ENCODE peak calls at places on chromosome 22, in seven cellular contexts. One of them, this sample, is unnamed.

GRCh38 chr22:17865183-17866055 is 91.2 kb upstream of the BID start:
- DNase-seq in trophoblast cell: no peak
- DNase-seq in neuronal stem cell: no peak
- DNase-seq in IMR-90: no peak
- DNase-seq in mesenchymal stem cell: no peak
- DNase-seq in mesendoderm: no peak
- DNase-seq in H9: no peak
- DNase-seq in this sample: no peak

GRCh38 chr22:45915151-45915550 is 61.8 kb downstream of the WNT7B start:
- DNase-seq in neuronal stem cell: no peak
- DNase-seq in IMR-90: no peak
- DNase-seq in trophoblast cell: no peak
- DNase-seq in mesenchymal stem cell: no peak
- DNase-seq in H9: no peak
- DNase-seq in mesendoderm: no peak
- DNase-seq in this sample: no peak

GRCh38 chr22:39949964-39950737 is 10.0 kb upstream of the TMA7B start:
- DNase-seq in neuronal stem cell: no peak
- DNase-seq in mesenchymal stem cell: peak
- DNase-seq in mesendoderm: no peak
- DNase-seq in IMR-90: no peak
- DNase-seq in trophoblast cell: no peak
- DNase-seq in H9: no peak
- DNase-seq in this sample: no peak

GRCh38 chr22:29617922-29618629 is 14.6 kb downstream of the NF2 start:
- DNase-seq in trophoblast cell: peak
- DNase-seq in H9: no peak
- DNase-seq in mesendoderm: no peak
- DNase-seq in mesenchymal stem cell: peak
- DNase-seq in IMR-90: peak
- DNase-seq in neuronal stem cell: no peak
- DNase-seq in this sample: no peak

GRCh38 chr22:29030618-29031235 is 30.9 kb downstream of the C22orf31 start:
- DNase-seq in neuronal stem cell: peak
- DNase-seq in trophoblast cell: peak
- DNase-seq in mesendoderm: peak
- DNase-seq in mesenchymal stem cell: peak
- DNase-seq in IMR-90: peak
- DNase-seq in H9: peak
- DNase-seq in this sample: no peak

GRCh38 chr22:43921361-43921760 is 2.2 kb upstream of the PNPLA3 start:
- DNase-seq in mesendoderm: no peak
- DNase-seq in neuronal stem cell: no peak
- DNase-seq in IMR-90: peak
- DNase-seq in mesenchymal stem cell: peak
- DNase-seq in H9: no peak
- DNase-seq in trophoblast cell: peak
- DNase-seq in this sample: no peak

GRCh38 chr22:45413368-45414211 is at the start of the genes RIBC2 and SMC1B:
- DNase-seq in mesendoderm: peak
- DNase-seq in neuronal stem cell: peak
- DNase-seq in IMR-90: peak
- DNase-seq in trophoblast cell: peak
- DNase-seq in H9: peak
- DNase-seq in mesenchymal stem cell: peak
- DNase-seq in this sample: peak

GRCh38 chr22:26885441-26886261 is 228.3 kb downstream of the MIAT start:
- DNase-seq in mesendoderm: no peak
- DNase-seq in IMR-90: no peak
- DNase-seq in neuronal stem cell: no peak
- DNase-seq in H9: no peak
- DNase-seq in trophoblast cell: no peak
- DNase-seq in mesenchymal stem cell: no peak
- DNase-seq in this sample: no peak

GRCh38 chr22:45179276-45180049 is 15.7 kb downstream of the NUP50 start:
- DNase-seq in mesendoderm: no peak
- DNase-seq in H9: no peak
- DNase-seq in IMR-90: no peak
- DNase-seq in mesenchymal stem cell: no peak
- DNase-seq in neuronal stem cell: no peak
- DNase-seq in trophoblast cell: no peak
- DNase-seq in this sample: no peak

GRCh38 chr22:38861170-38861874 is 10.7 kb downstream of the CBX6 start:
- DNase-seq in IMR-90: no peak
- DNase-seq in neuronal stem cell: no peak
- DNase-seq in H9: peak
- DNase-seq in mesenchymal stem cell: no peak
- DNase-seq in mesendoderm: no peak
- DNase-seq in trophoblast cell: no peak
- DNase-seq in this sample: no peak

GRCh38 chr22:31646186-31647019 is 15.6 kb downstream of the PISD start:
- DNase-seq in mesendoderm: peak
- DNase-seq in neuronal stem cell: no peak
- DNase-seq in IMR-90: peak
- DNase-seq in mesenchymal stem cell: peak
- DNase-seq in trophoblast cell: peak
- DNase-seq in H9: no peak
- DNase-seq in this sample: no peak

GRCh38 chr22:30841264-30841663 is 127.3 kb downstream of the MORC2 start:
- DNase-seq in H9: no peak
- DNase-seq in neuronal stem cell: no peak
- DNase-seq in trophoblast cell: peak
- DNase-seq in mesenchymal stem cell: no peak
- DNase-seq in mesendoderm: no peak
- DNase-seq in IMR-90: peak
- DNase-seq in this sample: no peak

GRCh38 chr22:23522642-23523251 is 57.3 kb downstream of the IGLL1 start:
- DNase-seq in trophoblast cell: peak
- DNase-seq in mesenchymal stem cell: peak
- DNase-seq in neuronal stem cell: no peak
- DNase-seq in IMR-90: no peak
- DNase-seq in mesendoderm: peak
- DNase-seq in H9: no peak
- DNase-seq in this sample: no peak

GRCh38 chr22:27585141-27585540 is 216.4 kb downstream of the MN1 start:
- DNase-seq in IMR-90: no peak
- DNase-seq in trophoblast cell: no peak
- DNase-seq in mesenchymal stem cell: no peak
- DNase-seq in mesendoderm: peak
- DNase-seq in H9: no peak
- DNase-seq in neuronal stem cell: no peak
- DNase-seq in this sample: no peak

GRCh38 chr22:42919199-42919598 is 62.1 kb upstream of the ARFGAP3 start:
- DNase-seq in neuronal stem cell: no peak
- DNase-seq in IMR-90: no peak
- DNase-seq in H9: no peak
- DNase-seq in mesendoderm: peak
- DNase-seq in mesenchymal stem cell: peak
- DNase-seq in trophoblast cell: peak
- DNase-seq in this sample: no peak

GRCh38 chr22:24011735-24012068 is 598 bp downstream of the CABIN1 start:
- DNase-seq in mesendoderm: peak
- DNase-seq in trophoblast cell: peak
- DNase-seq in mesenchymal stem cell: no peak
- DNase-seq in IMR-90: no peak
- DNase-seq in neuronal stem cell: no peak
- DNase-seq in H9: no peak
- DNase-seq in this sample: no peak

GRCh38 chr22:45208993-45209838 is 31.5 kb downstream of the KIAA0930 start:
- DNase-seq in neuronal stem cell: peak
- DNase-seq in mesendoderm: peak
- DNase-seq in mesenchymal stem cell: peak
- DNase-seq in IMR-90: peak
- DNase-seq in H9: peak
- DNase-seq in trophoblast cell: no peak
- DNase-seq in this sample: peak

GRCh38 chr22:45577746-45578523 is 75.3 kb downstream of the FBLN1 start:
- DNase-seq in mesendoderm: peak
- DNase-seq in IMR-90: peak
- DNase-seq in neuronal stem cell: peak
- DNase-seq in trophoblast cell: peak
- DNase-seq in H9: peak
- DNase-seq in mesenchymal stem cell: peak
- DNase-seq in this sample: peak

GRCh38 chr22:31618057-31618456 is 44.0 kb downstream of the PISD start:
- DNase-seq in IMR-90: no peak
- DNase-seq in H9: no peak
- DNase-seq in trophoblast cell: peak
- DNase-seq in mesenchymal stem cell: no peak
- DNase-seq in neuronal stem cell: no peak
- DNase-seq in mesendoderm: no peak
- DNase-seq in this sample: no peak

GRCh38 chr22:38406617-38407016 is 48.4 kb downstream of the KCNJ4 start:
- DNase-seq in mesendoderm: no peak
- DNase-seq in neuronal stem cell: no peak
- DNase-seq in mesenchymal stem cell: no peak
- DNase-seq in IMR-90: peak
- DNase-seq in trophoblast cell: no peak
- DNase-seq in H9: no peak
- DNase-seq in this sample: no peak

GRCh38 chr22:37763652-37764051 is 44.1 kb upstream of the GCAT start:
- DNase-seq in trophoblast cell: no peak
- DNase-seq in H9: no peak
- DNase-seq in IMR-90: no peak
- DNase-seq in mesenchymal stem cell: no peak
- DNase-seq in mesendoderm: no peak
- DNase-seq in neuronal stem cell: no peak
- DNase-seq in this sample: no peak

GRCh38 chr22:37639070-37639760 is at the start of gene SH3BP1:
- DNase-seq in trophoblast cell: peak
- DNase-seq in H9: peak
- DNase-seq in IMR-90: no peak
- DNase-seq in mesendoderm: peak
- DNase-seq in mesenchymal stem cell: peak
- DNase-seq in neuronal stem cell: no peak
- DNase-seq in this sample: no peak

GRCh38 chr22:46737976-46738641 is at the start of gene CERK:
- DNase-seq in mesendoderm: peak
- DNase-seq in IMR-90: peak
- DNase-seq in neuronal stem cell: peak
- DNase-seq in mesenchymal stem cell: peak
- DNase-seq in H9: peak
- DNase-seq in trophoblast cell: peak
- DNase-seq in this sample: no peak

DNA sequence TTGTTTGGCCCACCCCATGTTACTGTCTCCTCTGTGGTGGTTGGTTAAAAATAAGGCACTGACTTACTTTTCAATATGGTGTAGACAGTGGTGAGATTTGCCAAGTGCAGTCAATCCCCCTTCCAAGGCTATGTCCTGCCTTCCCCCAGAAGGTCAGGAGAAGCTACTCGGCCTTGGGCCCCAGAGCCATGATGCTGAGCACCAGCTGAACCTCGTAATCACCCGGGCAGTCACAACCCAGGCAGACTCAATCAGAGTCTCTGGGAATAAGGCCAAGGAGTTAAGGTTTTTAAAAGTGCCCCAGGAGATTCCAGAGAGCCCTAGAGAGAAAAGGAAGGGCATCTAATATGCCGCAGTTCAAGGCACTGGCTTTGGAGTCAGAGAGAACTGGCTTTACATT is 23.8 kb downstream of the MYO18B start:
- DNase-seq in H9: no peak
- DNase-seq in neuronal stem cell: no peak
- DNase-seq in mesenchymal stem cell: no peak
- DNase-seq in trophoblast cell: no peak
- DNase-seq in mesendoderm: no peak
- DNase-seq in IMR-90: no peak
- DNase-seq in this sample: no peak
- H2BK5ac ChIP-seq in H9: no peak
- H2BK5ac ChIP-seq in neuronal stem cell: no peak
- H2BK5ac ChIP-seq in mesenchymal stem cell: no peak
- H2BK5ac ChIP-seq in trophoblast cell: no peak
- H2BK5ac ChIP-seq in mesendoderm: no peak
- H2BK5ac ChIP-seq in IMR-90: no peak
- H2BK5ac ChIP-seq in this sample: no peak

GRCh38 chr22:49906799-49907290 is 11.4 kb downstream of the ALG12 start:
- DNase-seq in H9: no peak
- DNase-seq in trophoblast cell: no peak
- DNase-seq in mesenchymal stem cell: no peak
- DNase-seq in IMR-90: no peak
- DNase-seq in mesendoderm: no peak
- DNase-seq in neuronal stem cell: no peak
- DNase-seq in this sample: no peak
- H2BK5ac ChIP-seq in H9: no peak
- H2BK5ac ChIP-seq in trophoblast cell: no peak
- H2BK5ac ChIP-seq in mesenchymal stem cell: no peak
- H2BK5ac ChIP-seq in IMR-90: no peak
- H2BK5ac ChIP-seq in mesendoderm: no peak
- H2BK5ac ChIP-seq in neuronal stem cell: no peak
- H2BK5ac ChIP-seq in this sample: no peak

GRCh38 chr22:47779474-47779873 is 1017.0 kb downstream of the TBC1D22A start:
- DNase-seq in mesendoderm: peak
- DNase-seq in trophoblast cell: no peak
- DNase-seq in H9: no peak
- DNase-seq in IMR-90: no peak
- DNase-seq in mesenchymal stem cell: no peak
- DNase-seq in neuronal stem cell: no peak
- DNase-seq in this sample: no peak
- H2BK5ac ChIP-seq in mesendoderm: peak
- H2BK5ac ChIP-seq in trophoblast cell: no peak
- H2BK5ac ChIP-seq in H9: no peak
- H2BK5ac ChIP-seq in IMR-90: no peak
- H2BK5ac ChIP-seq in mesenchymal stem cell: no peak
- H2BK5ac ChIP-seq in neuronal stem cell: no peak
- H2BK5ac ChIP-seq in this sample: no peak

GRCh38 chr22:47858773-47859306 is 1096.4 kb downstream of the TBC1D22A start:
- DNase-seq in trophoblast cell: no peak
- DNase-seq in mesendoderm: no peak
- DNase-seq in IMR-90: no peak
- DNase-seq in neuronal stem cell: no peak
- DNase-seq in H9: no peak
- DNase-seq in mesenchymal stem cell: no peak
- DNase-seq in this sample: no peak
- H2BK5ac ChIP-seq in trophoblast cell: no peak
- H2BK5ac ChIP-seq in mesendoderm: no peak
- H2BK5ac ChIP-seq in IMR-90: no peak
- H2BK5ac ChIP-seq in neuronal stem cell: no peak
- H2BK5ac ChIP-seq in H9: no peak
- H2BK5ac ChIP-seq in mesenchymal stem cell: no peak
- H2BK5ac ChIP-seq in this sample: no peak

GRCh38 chr22:19993926-19994325 is 22.7 kb downstream of the ARVCF start:
- DNase-seq in trophoblast cell: no peak
- DNase-seq in IMR-90: no peak
- DNase-seq in mesendoderm: no peak
- DNase-seq in neuronal stem cell: no peak
- DNase-seq in H9: no peak
- DNase-seq in mesenchymal stem cell: no peak
- DNase-seq in this sample: no peak
- H2BK5ac ChIP-seq in trophoblast cell: no peak
- H2BK5ac ChIP-seq in IMR-90: no peak
- H2BK5ac ChIP-seq in mesendoderm: no peak
- H2BK5ac ChIP-seq in neuronal stem cell: no peak
- H2BK5ac ChIP-seq in H9: no peak
- H2BK5ac ChIP-seq in mesenchymal stem cell: no peak
- H2BK5ac ChIP-seq in this sample: no peak

GRCh38 chr22:50488006-50488677 is 1.5 kb downstream of the MIOX start:
- DNase-seq in trophoblast cell: no peak
- DNase-seq in neuronal stem cell: no peak
- DNase-seq in mesendoderm: no peak
- DNase-seq in mesenchymal stem cell: no peak
- DNase-seq in H9: no peak
- DNase-seq in IMR-90: no peak
- DNase-seq in this sample: no peak
- H2BK5ac ChIP-seq in trophoblast cell: no peak
- H2BK5ac ChIP-seq in neuronal stem cell: no peak
- H2BK5ac ChIP-seq in mesendoderm: no peak
- H2BK5ac ChIP-seq in mesenchymal stem cell: no peak
- H2BK5ac ChIP-seq in H9: no peak
- H2BK5ac ChIP-seq in IMR-90: no peak
- H2BK5ac ChIP-seq in this sample: no peak

GRCh38 chr22:22048981-22049531 is 66.5 kb upstream of the TOP3B start:
- DNase-seq in mesendoderm: no peak
- DNase-seq in neuronal stem cell: no peak
- DNase-seq in mesenchymal stem cell: no peak
- DNase-seq in IMR-90: no peak
- DNase-seq in H9: no peak
- DNase-seq in trophoblast cell: no peak
- DNase-seq in this sample: no peak
- H2BK5ac ChIP-seq in mesendoderm: no peak
- H2BK5ac ChIP-seq in neuronal stem cell: no peak
- H2BK5ac ChIP-seq in mesenchymal stem cell: no peak
- H2BK5ac ChIP-seq in IMR-90: no peak
- H2BK5ac ChIP-seq in H9: no peak
- H2BK5ac ChIP-seq in trophoblast cell: no peak
- H2BK5ac ChIP-seq in this sample: no peak